ENCODE peak calls at places on chromosomes 1 and 21, in ten cellular contexts. T, M, B, U, D, C, V, Z, R and L are unnamed samples.

GRCh38 chr1:185541861-185542260 is 192.3 kb upstream of the HMCN1 start:
- DNase-seq in T (no peak), M (no peak), B (no peak), U (no peak), D (no peak), C (no peak), V (no peak), Z (peak; percentile 43), R (no peak), L (no peak)

GRCh38 chr1:54581621-54582035 is 33.6 kb downstream of the ACOT11 start:
- DNase-seq in T (peak; percentile 74), M (no peak), B (peak; percentile 81), U (no peak), D (peak; percentile 70), C (peak; percentile 64), V (peak; percentile 89), Z (peak; percentile 84), R (peak; percentile 14), L (peak; percentile 84)

GRCh38 chr1:178548108-178548507 is 35.2 kb downstream of the TEX35 start:
- DNase-seq in T (no peak), M (no peak), B (peak; percentile 11), U (no peak), D (no peak), C (no peak), V (no peak), Z (no peak), R (no peak), L (no peak)

GRCh38 chr21:44789880-44790279 is 11.7 kb downstream of the UBE2G2 start:
- DNase-seq in T (no peak), M (no peak), B (no peak), U (peak; percentile 59), D (no peak), C (no peak), V (no peak), Z (no peak), R (no peak), L (no peak)

GRCh38 chr1:205088341-205088740 is 4.1 kb upstream of the TMEM81 start:
- DNase-seq in T (no peak), M (no peak), B (no peak), U (peak; percentile 19), D (no peak), C (no peak), V (no peak), Z (no peak), R (no peak), L (no peak)

GRCh38 chr1:24957016-24957807 is 27.1 kb upstream of the RUNX3 start:
- DNase-seq in T (no peak), M (no peak), B (no peak), U (no peak), D (no peak), C (no peak), V (peak; percentile 47), Z (no peak), R (no peak), L (no peak)

GRCh38 chr21:41786521-41786987 is 19.7 kb upstream of the RIPK4 start:
- DNase-seq in T (no peak), M (no peak), B (peak; percentile 39), U (no peak), D (no peak), C (no peak), V (no peak), Z (peak; percentile 98), R (peak; percentile 73), L (no peak)

GRCh38 chr1:115295904-115296696 is 41.9 kb downstream of the NGF start:
- DNase-seq in T (no peak), M (no peak), B (no peak), U (no peak), D (no peak), C (no peak), V (no peak), Z (no peak), R (no peak), L (no peak)

GRCh38 chr1:200895448-200895799 is 724 bp downstream of the INAVA start:
- DNase-seq in T (no peak), M (no peak), B (no peak), U (no peak), D (no peak), C (no peak), V (no peak), Z (no peak), R (no peak), L (no peak)